ENCODE peak calls at places on chromosome 20, in seven cellular contexts. Z, P, C, Y, U, L and X are unnamed samples.

GRCh38 chr20:47067776-47068175 is 173.1 kb downstream of the EYA2 start:
- DNase-seq in Z (peak), P (no peak), C (no peak), Y (no peak), U (no peak), L (peak), X (no peak)

GRCh38 chr20:32528291-32528891 is 56.7 kb downstream of the NOL4L start:
- DNase-seq in Z (no peak), P (peak), C (no peak), Y (no peak), U (no peak), L (no peak), X (no peak)

GRCh38 chr20:10708342-10709185 is 34.8 kb upstream of the JAG1 start:
- DNase-seq in Z (peak), P (no peak), C (no peak), Y (no peak), U (peak), L (peak), X (peak)

GRCh38 chr20:23884136-23884770 is 4.7 kb upstream of the CST5 start:
- DNase-seq in Z (no peak), P (no peak), C (no peak), Y (no peak), U (no peak), L (no peak), X (no peak)

GRCh38 chr20:23584434-23585199 is 16.3 kb upstream of the CST9L start:
- DNase-seq in Z (no peak), P (no peak), C (no peak), Y (no peak), U (no peak), L (no peak), X (no peak)

GRCh38 chr20:33790571-33790970 is 20.6 kb upstream of the CHMP4B start:
- DNase-seq in Z (no peak), P (peak), C (no peak), Y (peak), U (no peak), L (no peak), X (no peak)

GRCh38 chr20:2986466-2986865 is 57.0 kb upstream of the GNRH2 start:
- DNase-seq in Z (peak), P (peak), C (no peak), Y (no peak), U (no peak), L (no peak), X (no peak)

GRCh38 chr20:5080384-5080877 is 39.3 kb downstream of the PCNA start:
- DNase-seq in Z (peak), P (peak), C (no peak), Y (peak), U (no peak), L (peak), X (no peak)

GRCh38 chr20:49510562-49511117 is 28.2 kb upstream of the KCNB1 start:
- DNase-seq in Z (peak), P (peak), C (no peak), Y (peak), U (no peak), L (no peak), X (peak)

GRCh38 chr20:25230177-25230831 is 17.6 kb upstream of the PYGB start:
- DNase-seq in Z (no peak), P (no peak), C (no peak), Y (no peak), U (no peak), L (no peak), X (no peak)

GRCh38 chr20:33249456-33249855 is 13.7 kb downstream of the BPIFA1 start:
- DNase-seq in Z (no peak), P (no peak), C (no peak), Y (no peak), U (no peak), L (no peak), X (no peak)

GRCh38 chr20:39850821-39851330 is 838.2 kb downstream of the MAFB start:
- DNase-seq in Z (no peak), P (no peak), C (no peak), Y (no peak), U (no peak), L (no peak), X (no peak)

GRCh38 chr20:18513208-18513607 is 5.5 kb downstream of the SEC23B start:
- DNase-seq in Z (no peak), P (no peak), C (no peak), Y (no peak), U (no peak), L (no peak), X (no peak)

GRCh38 chr20:39853664-39854063 is 835.4 kb downstream of the MAFB start:
- DNase-seq in Z (peak), P (no peak), C (no peak), Y (no peak), U (no peak), L (no peak), X (peak)

GRCh38 chr20:4681441-4681840 is 40.3 kb upstream of the PRND start:
- DNase-seq in Z (no peak), P (no peak), C (no peak), Y (no peak), U (no peak), L (no peak), X (no peak)

GRCh38 chr20:18739785-18740184 is 73.8 kb upstream of the SCP2D1 start:
- DNase-seq in Z (peak), P (peak), C (no peak), Y (peak), U (no peak), L (no peak), X (no peak)

GRCh38 chr20:53146201-53146891 is 174.2 kb downstream of the TSHZ2 start:
- DNase-seq in Z (no peak), P (no peak), C (no peak), Y (no peak), U (no peak), L (no peak), X (no peak)

GRCh38 chr20:19660808-19661378 is 97.2 kb upstream of the RIN2 start:
- DNase-seq in Z (no peak), P (no peak), C (no peak), Y (no peak), U (peak), L (no peak), X (no peak)

GRCh38 chr20:33862709-33863403 is 51.7 kb downstream of the CHMP4B start:
- DNase-seq in Z (peak), P (peak), C (peak), Y (peak), U (peak), L (peak), X (peak)

GRCh38 chr20:40082436-40082835 is 606.6 kb downstream of the MAFB start:
- DNase-seq in Z (no peak), P (no peak), C (no peak), Y (no peak), U (no peak), L (no peak), X (no peak)

GRCh38 chr20:21326700-21327099 is 23.6 kb downstream of the XRN2 start:
- DNase-seq in Z (no peak), P (no peak), C (no peak), Y (no peak), U (no peak), L (no peak), X (no peak)

GRCh38 chr20:53623454-53624206 is 30.0 kb upstream of the ZNF217 start:
- DNase-seq in Z (peak), P (peak), C (no peak), Y (peak), U (peak), L (peak), X (peak)

GRCh38 chr20:6140947-6141346 is 18.1 kb upstream of the FERMT1 start:
- DNase-seq in Z (no peak), P (no peak), C (no peak), Y (no peak), U (peak), L (peak), X (peak)

GRCh38 chr20:51876511-51876910 is 74.2 kb upstream of the SALL4 start:
- DNase-seq in Z (no peak), P (no peak), C (no peak), Y (no peak), U (no peak), L (no peak), X (no peak)

GRCh38 chr20:42204261-42204660 is 586.1 kb upstream of the CHD6 start:
- DNase-seq in Z (no peak), P (peak), C (no peak), Y (no peak), U (peak), L (peak), X (no peak)

GRCh38 chr20:33317424-33318095 is 34.5 kb downstream of the BPIFB1 start:
- DNase-seq in Z (no peak), P (no peak), C (no peak), Y (no peak), U (no peak), L (no peak), X (no peak)

GRCh38 chr20:46303176-46303956 is 4.9 kb downstream of the CDH22 start:
- DNase-seq in Z (no peak), P (no peak), C (no peak), Y (no peak), U (no peak), L (no peak), X (no peak)

GRCh38 chr20:19992996-19993908 is 23.9 kb upstream of the NAA20 start:
- DNase-seq in Z (peak), P (peak), C (no peak), Y (no peak), U (peak), L (peak), X (peak)

DNA sequence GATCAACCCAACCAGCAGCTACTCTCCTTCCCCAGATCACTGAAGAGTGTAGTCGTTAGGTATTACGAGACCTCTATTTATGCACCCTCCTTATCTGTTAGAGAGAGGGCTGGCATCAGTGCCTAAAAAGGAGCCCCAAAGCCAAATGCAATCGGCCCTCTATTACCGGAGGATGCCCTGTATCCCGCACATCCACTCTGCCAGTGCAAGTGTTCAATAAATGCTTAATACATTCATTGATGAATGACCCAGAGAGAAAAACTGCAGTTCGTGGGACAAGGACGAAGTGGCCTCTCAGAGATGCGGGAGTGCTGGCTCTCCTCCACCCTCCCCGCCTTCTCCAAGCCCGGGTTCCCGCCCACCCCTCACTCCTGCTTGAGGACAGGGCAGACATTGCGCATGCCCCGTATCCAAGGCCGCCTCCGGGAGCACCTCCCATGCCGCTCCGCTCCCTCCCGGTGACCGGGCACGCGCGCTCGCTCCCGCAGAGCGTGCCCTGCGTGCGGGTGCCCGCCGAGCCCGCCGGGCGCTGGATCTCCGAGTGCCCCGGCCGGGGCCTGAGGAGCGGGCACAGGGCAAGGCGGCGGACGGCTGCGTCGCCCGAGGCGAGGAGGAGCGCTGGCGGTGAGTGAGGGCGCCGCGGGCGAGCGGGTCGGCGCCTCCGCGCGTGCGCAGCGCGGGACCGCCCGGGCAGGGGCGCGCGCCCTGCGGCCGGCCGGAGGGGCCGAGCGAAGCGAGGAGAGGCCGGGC is 27.2 kb upstream of the BTBD3 start:
- DNase-seq in Z (peak), P (peak), C (peak), Y (peak), U (peak), L (peak), X (peak)
- TF ChIP-seq POLR2A in Z (peak), P (peak), C (no peak), Y (peak), U (no peak), L (peak), X (peak)

GRCh38 chr20:63885264-63886053 is 9.5 kb upstream of the DNAJC5 start:
- DNase-seq in Z (no peak), P (no peak), C (no peak), Y (peak), U (no peak), L (no peak), X (no peak)

GRCh38 chr20:63886921-63887320 is 8.0 kb upstream of the DNAJC5 start:
- DNase-seq in Z (no peak), P (no peak), C (no peak), Y (no peak), U (no peak), L (no peak), X (no peak)

GRCh38 chr20:63886054-63886419 is 8.9 kb upstream of the DNAJC5 start:
- DNase-seq in Z (no peak), P (no peak), C (no peak), Y (no peak), U (no peak), L (no peak), X (no peak)

GRCh38 chr20:63882257-63883208 is 12.4 kb upstream of the DNAJC5 start:
- DNase-seq in Z (no peak), P (no peak), C (no peak), Y (no peak), U (no peak), L (no peak), X (no peak)

DNA sequence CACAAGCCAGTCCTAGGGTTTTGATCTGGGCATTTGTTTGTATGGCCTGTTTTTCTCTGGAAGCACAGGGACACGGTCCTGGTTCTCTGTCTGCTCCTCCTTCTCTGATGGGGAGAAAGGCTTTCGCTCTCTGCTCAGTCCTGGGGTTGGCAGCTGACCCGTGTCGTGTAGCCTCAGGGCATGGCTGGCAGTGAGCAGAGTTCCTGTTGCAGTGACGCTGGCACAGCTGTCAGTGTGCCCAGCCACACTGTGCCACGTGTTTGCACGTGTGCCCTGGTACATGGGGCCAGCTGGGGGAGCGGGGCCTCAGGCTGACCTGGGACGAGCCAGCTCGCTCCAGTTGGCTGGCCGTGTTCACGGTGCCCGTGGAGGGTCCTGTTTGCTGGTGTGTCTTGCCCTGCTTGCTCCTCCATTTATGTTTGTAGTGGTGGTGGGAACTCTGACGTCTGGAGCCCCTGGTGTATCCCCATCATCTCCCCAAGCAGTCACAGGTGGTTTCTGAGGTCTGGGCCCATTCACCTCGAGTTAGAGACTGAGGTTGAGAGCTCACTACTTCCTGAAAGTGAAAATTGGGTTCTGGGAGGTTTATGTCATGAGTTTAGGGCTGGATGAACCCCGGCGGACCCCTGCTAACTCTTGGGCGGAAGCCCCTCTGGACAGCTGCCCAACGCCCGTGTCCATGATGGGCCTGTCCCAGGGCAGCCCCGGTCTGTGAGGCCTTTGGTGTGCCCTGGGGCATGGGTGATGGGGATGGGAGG is 10.2 kb upstream of the DNAJC5 start:
- DNase-seq in Z (no peak), P (no peak), C (no peak), Y (no peak), U (no peak), L (no peak), X (no peak)
- TF ChIP-seq POLR2A in Z (no peak), P (no peak), C (no peak), Y (no peak), U (no peak), L (no peak), X (no peak)

DNA sequence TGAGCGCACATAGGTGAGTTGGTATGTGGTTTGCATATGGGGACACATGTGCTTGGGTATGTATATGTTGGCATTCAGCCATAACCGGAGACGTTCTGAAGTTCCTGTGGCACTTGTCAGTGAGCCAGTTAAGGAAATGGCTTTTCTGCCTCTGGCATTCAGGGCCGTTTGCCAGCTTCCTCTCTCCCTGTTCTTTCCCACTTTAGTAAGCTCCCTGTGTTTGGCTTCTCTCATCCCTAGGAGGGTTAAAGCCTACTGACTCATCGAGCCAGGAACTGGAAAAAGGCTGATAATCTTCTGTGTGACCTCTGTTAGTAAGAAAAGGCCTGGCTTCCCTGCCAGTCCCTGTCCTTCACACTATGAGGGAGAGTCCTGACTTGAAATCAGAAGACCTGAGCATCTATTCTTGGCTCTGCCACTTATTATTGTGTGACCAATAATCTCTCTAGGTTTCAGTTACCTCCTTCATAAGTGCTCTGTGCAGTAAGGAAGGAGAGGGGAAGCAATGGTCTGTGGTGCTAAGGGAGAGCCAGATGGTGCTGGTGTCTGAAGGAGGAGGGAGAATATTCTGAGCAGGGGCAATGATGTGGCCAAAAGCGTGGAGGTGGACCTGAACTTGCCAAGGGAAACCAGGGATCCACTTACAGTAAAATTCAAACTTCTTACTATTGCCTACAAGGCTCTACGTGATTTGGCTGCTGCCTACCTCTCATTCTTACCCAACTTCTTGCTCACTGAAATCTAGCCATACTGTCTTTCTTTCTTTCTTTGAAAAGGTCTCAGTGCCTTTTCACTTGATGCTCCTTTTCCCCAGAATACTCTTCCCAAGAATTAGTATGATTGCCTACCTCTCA is 31.4 kb downstream of the ACSS2 start:
- DNase-seq in Z (peak), P (peak), C (no peak), Y (peak), U (peak), L (peak), X (peak)
- TF ChIP-seq POLR2A in Z (no peak), P (no peak), C (no peak), Y (no peak), U (no peak), L (no peak), X (no peak)

GRCh38 chr20:50731055-50731929 is at the start of gene PARD6B:
- DNase-seq in Z (peak), P (peak), C (peak), Y (peak), U (peak), L (peak), X (peak)
- TF ChIP-seq POLR2A in Z (no peak), P (peak), C (peak), Y (peak), U (peak), L (peak), X (no peak)

GRCh38 chr20:44401770-44402390 is 46.4 kb downstream of the HNF4A start:
- DNase-seq in Z (no peak), P (no peak), C (no peak), Y (no peak), U (no peak), L (no peak), X (no peak)

GRCh38 chr20:44403194-44404112 is 48.0 kb downstream of the HNF4A start:
- DNase-seq in Z (no peak), P (no peak), C (no peak), Y (peak), U (no peak), L (no peak), X (no peak)

GRCh38 chr20:44401052-44401769 is 45.7 kb downstream of the HNF4A start:
- DNase-seq in Z (no peak), P (no peak), C (no peak), Y (peak), U (peak), L (no peak), X (no peak)

GRCh38 chr20:44404204-44405181 is 49.0 kb downstream of the HNF4A start:
- DNase-seq in Z (no peak), P (no peak), C (no peak), Y (no peak), U (no peak), L (no peak), X (no peak)

DNA sequence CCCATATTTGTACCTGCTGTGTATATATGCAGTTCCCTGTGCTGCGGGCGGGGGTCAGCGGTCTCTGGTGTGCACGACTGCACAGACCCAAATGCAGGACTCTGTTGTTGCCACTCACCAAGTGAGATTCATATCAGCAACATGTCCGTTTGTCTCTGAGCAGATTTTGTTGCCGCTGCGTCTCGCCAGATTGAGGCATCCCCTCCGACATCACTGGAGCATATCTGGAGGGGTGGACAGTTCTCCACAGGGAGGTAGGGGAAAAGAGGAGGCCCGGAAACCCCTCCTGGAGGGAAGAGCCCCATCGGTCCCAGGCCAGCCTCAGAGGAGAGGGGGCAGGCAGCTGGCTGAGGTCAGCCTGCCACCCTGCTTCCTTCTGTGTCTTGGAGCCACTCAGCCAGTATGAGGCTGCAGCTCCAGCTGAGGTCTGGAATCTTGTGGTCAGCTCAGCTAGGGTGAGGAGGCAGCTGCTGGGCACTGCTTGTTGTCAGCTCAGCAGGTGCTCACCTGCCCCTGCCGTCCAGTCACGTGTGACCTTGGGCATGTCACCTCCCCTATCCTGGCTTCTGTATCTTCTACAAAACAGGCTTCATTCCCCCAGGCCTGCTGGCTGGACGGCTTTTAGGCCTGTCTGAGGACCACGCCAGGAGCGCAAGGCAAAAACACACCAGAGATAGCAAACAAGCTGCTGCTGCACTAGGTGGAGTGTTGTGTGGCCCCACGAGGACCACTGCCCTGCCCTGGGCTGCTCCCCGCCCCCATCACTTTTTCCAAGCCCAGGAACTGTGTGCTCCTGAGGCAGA is 47.1 kb downstream of the HNF4A start:
- DNase-seq in Z (no peak), P (peak), C (no peak), Y (peak), U (peak), L (no peak), X (peak)
- TF ChIP-seq POLR2A in Z (no peak), P (no peak), C (no peak), Y (no peak), U (no peak), L (no peak), X (no peak)

GRCh38 chr20:1508576-1508975 is 17.4 kb upstream of the SIRPB2 start:
- DNase-seq in Z (no peak), P (no peak), C (no peak), Y (no peak), U (no peak), L (no peak), X (no peak)
- TF ChIP-seq POLR2A in Z (no peak), P (no peak), C (no peak), Y (no peak), U (no peak), L (no peak), X (no peak)